ENCODE peak calls at places on chromosomes 5 and 9, in seven cellular contexts. Q is breast epithelium, N is SJSA1, H is A673, C is left lung, O is mesendoderm, D is transverse colon. W is an unnamed sample.

GRCh38 chr5:139481580-139482049 is 943 bp downstream of the STING1 start:
- DNase-seq in H (peak; percentile 50), D (peak; percentile 39), Q (no peak), C (no peak), N (no peak), O (no peak), W (peak; percentile 47)

GRCh38 chr5:55438931-55439477 is 95.8 kb downstream of the PLPP1 start:
- DNase-seq in N (peak; percentile 65), C (no peak), O (peak; percentile 60), Q (no peak), D (peak; percentile 23), H (no peak), W (no peak)

GRCh38 chr5:447501-447900 is 4.5 kb downstream of the EXOC3 start:
- DNase-seq in Q (no peak), N (peak; percentile 20), O (no peak), D (no peak), C (no peak), H (no peak), W (no peak)

GRCh38 chr9:69674112-69674511 is 1.9 kb upstream of the APBA1 start:
- DNase-seq in D (no peak), N (no peak), Q (no peak), O (peak; percentile 68), H (no peak), C (no peak), W (no peak)

GRCh38 chr9:134630393-134630790 is 11.2 kb upstream of the COL5A1 start:
- DNase-seq in D (no peak), H (no peak), O (no peak), C (peak; percentile 56), Q (peak; percentile 43), N (no peak), W (peak; percentile 4)

GRCh38 chr9:95127249-95128176 is 190.0 kb downstream of the FANCC start:
- DNase-seq in D (peak; percentile 87), H (peak; percentile 82), C (peak; percentile 94), N (peak; percentile 80), Q (peak; percentile 90), O (peak; percentile 89), W (peak; percentile 92)

GRCh38 chr9:111013250-111013649 is 25.0 kb downstream of the LPAR1 start:
- DNase-seq in C (no peak), H (peak; percentile 39), Q (no peak), N (no peak), D (no peak), O (no peak), W (no peak)

GRCh38 chr9:86449246-86449645 is 95.0 kb upstream of the TUT7 start:
- DNase-seq in D (no peak), Q (no peak), O (no peak), N (no peak), H (no peak), C (no peak), W (no peak)

GRCh38 chr5:179259731-179260323 is 85.4 kb downstream of the ADAMTS2 start:
- DNase-seq in O (no peak), H (no peak), N (peak; percentile 22), C (peak; percentile 34), Q (peak; percentile 38), D (no peak), W (no peak)

GRCh38 chr9:114016101-114016500 is 62.0 kb downstream of the AMBP start:
- DNase-seq in Q (peak; percentile 7), H (no peak), C (no peak), D (no peak), O (no peak), N (peak; percentile 18), W (no peak)

DNA sequence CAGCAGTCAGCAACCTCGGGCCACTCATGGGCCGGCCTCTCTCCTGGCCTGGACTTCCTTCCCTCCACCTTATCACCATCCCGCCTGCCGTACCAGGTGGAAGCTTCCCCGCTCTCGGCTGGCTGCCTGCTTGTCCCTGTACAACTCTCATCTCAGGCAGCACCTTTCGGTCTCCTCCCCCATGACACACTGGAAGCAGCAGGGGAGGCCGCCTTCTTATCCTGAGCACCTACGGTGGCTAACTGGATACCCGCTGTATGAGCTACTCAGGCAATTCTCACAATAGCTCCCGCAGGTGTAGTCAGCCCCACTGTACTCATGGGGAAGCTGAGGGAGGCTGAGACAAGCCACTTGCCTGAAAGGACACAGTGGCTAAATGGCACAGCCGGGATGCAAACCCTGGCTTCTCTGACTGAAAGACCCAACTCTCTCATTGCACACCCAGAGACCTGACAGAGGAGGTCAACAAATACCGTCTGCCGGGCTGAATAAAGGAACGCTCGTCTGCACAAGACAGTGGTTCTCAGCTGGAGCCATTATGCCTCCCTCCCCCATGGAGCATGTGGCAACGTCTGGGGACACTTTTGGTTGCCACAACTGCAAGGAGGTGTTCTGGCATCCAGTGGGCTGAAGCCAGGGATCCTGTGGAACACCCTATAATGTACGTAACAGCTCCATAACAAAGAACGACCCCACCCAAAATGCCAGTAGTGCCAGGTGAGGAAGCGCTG is 9.6 kb downstream of the STK10 start:
- DNase-seq in H (no peak), N (no peak), D (no peak), Q (no peak), O (no peak), C (no peak), W (no peak)
- H3K4me3 ChIP-seq in H (no peak overlapping the region), N (no peak overlapping the region), D (no peak overlapping the region), Q (no peak overlapping the region), O (no peak overlapping the region), C (peak overlapping the region; percentile 19), W (no peak overlapping the region)

DNA sequence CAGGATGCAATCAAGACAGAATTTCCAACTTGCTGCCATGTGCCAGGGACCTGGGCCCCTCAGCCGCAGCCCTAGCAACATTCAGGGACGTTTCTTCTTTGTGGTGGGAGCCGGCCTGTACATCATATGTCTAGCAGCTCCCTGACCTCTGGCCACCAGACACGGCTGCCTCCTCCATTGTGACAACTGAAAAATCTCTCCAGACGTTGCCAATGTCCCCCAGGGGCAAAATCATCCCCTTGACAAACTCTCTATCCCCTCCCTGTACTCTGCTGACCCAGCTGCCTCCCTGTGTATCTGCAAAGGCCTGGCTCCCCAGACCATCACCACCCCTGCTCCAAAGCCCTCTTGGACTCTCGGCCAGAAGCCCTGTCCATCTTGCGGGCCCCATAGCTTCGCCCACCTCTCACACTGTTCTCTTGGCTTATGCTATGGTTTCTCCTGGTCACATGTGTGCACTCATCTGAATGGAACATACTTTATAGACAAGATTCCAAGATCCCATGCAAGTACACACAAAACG is 40.8 kb downstream of the BICD2 start:
- DNase-seq in O (no peak), Q (no peak), C (no peak), D (no peak), N (no peak), H (no peak), W (no peak)
- H3K36me3 ChIP-seq in O (peaks cover 25% of the 10 kb centered on the region), Q (peaks cover 7% of the 10 kb centered on the region), C (no peaks in the 10 kb centered on the region), D (no peaks in the 10 kb centered on the region), N (peaks cover 71% of the 10 kb centered on the region), H (peaks cover 29% of the 10 kb centered on the region), W (peaks cover 6% of the 10 kb centered on the region)

GRCh38 chr5:88659529-88660325 is 223.3 kb downstream of the MEF2C start:
- DNase-seq in C (peak; percentile 77), O (peak; percentile 60), N (no peak), D (no peak), Q (no peak), H (no peak), W (no peak)
- H3K4me3 ChIP-seq in C (no peak overlapping the region), O (no peak overlapping the region), N (no peak overlapping the region), D (no peak overlapping the region), Q (peak overlapping the region; percentile 20), H (peak overlapping the region; percentile 62), W (no peak overlapping the region)

GRCh38 chr9:131484560-131485185 is 18.0 kb upstream of the POMT1 start:
- DNase-seq in N (no peak), O (no peak), H (no peak), Q (no peak), D (no peak), C (peak; percentile 61), W (no peak)

GRCh38 chr9:131484051-131484445 is 18.7 kb upstream of the POMT1 start:
- DNase-seq in Q (no peak), H (no peak), N (no peak), O (no peak), C (peak; percentile 36), D (no peak), W (peak; percentile 1)

GRCh38 chr9:131485728-131486381 is 16.9 kb upstream of the POMT1 start:
- DNase-seq in O (no peak), D (no peak), H (no peak), C (peak; percentile 47), N (no peak), Q (no peak), W (no peak)

GRCh38 chr9:131483319-131484050 is 19.2 kb upstream of the POMT1 start:
- DNase-seq in N (no peak), O (no peak), C (peak; percentile 25), H (no peak), Q (no peak), D (no peak), W (peak; percentile 3)

GRCh38 chr9:131485206-131485605 is 17.5 kb upstream of the POMT1 start:
- DNase-seq in Q (no peak), D (no peak), N (no peak), H (no peak), C (peak; percentile 34), O (no peak), W (no peak)
- H3K36me3 ChIP-seq in Q (peaks cover 25% of the 10 kb centered on the region), D (no peaks in the 10 kb centered on the region), N (peaks cover 94% of the 10 kb centered on the region), H (peaks cover 97% of the 10 kb centered on the region), C (peaks cover 5% of the 10 kb centered on the region), O (peaks cover 68% of the 10 kb centered on the region), W (peaks cover 44% of the 10 kb centered on the region)